ENCODE peak calls at places on chromosome 7, in six cellular contexts. One of them, this sample, is unnamed.

GRCh38 chr7:119452401-119452800 is 820.6 kb upstream of the KCND2 start:
- DNase-seq in AG09309: no peak
- DNase-seq in CD8-positive, alpha-beta T cell: no peak
- DNase-seq in upper lobe of right lung: no peak
- DNase-seq in GM23248: no peak
- DNase-seq in LNCaP clone FGC: no peak
- DNase-seq in this sample: no peak

GRCh38 chr7:126803060-126803665 is 449.6 kb downstream of the GRM8 start:
- DNase-seq in upper lobe of right lung: no peak
- DNase-seq in LNCaP clone FGC: peak; percentile 45
- DNase-seq in AG09309: peak; percentile 31
- DNase-seq in CD8-positive, alpha-beta T cell: no peak
- DNase-seq in GM23248: peak; percentile 74
- DNase-seq in this sample: peak; percentile 13

GRCh38 chr7:107890493-107890961 is 456 bp upstream of the DLD start:
- DNase-seq in AG09309: no peak
- DNase-seq in GM23248: no peak
- DNase-seq in LNCaP clone FGC: no peak
- DNase-seq in CD8-positive, alpha-beta T cell: no peak
- DNase-seq in upper lobe of right lung: no peak
- DNase-seq in this sample: no peak

GRCh38 chr7:139430443-139430842 is 53.0 kb downstream of the KLRG2 start:
- DNase-seq in AG09309: no peak
- DNase-seq in LNCaP clone FGC: no peak
- DNase-seq in GM23248: no peak
- DNase-seq in upper lobe of right lung: no peak
- DNase-seq in CD8-positive, alpha-beta T cell: no peak
- DNase-seq in this sample: no peak

GRCh38 chr7:48246073-48246472 is 74.8 kb downstream of the ABCA13 start:
- DNase-seq in CD8-positive, alpha-beta T cell: no peak
- DNase-seq in upper lobe of right lung: no peak
- DNase-seq in LNCaP clone FGC: no peak
- DNase-seq in GM23248: no peak
- DNase-seq in AG09309: no peak
- DNase-seq in this sample: no peak

GRCh38 chr7:100568936-100569844 is 4.5 kb downstream of the SAP25 start:
- DNase-seq in GM23248: peak; percentile 61
- DNase-seq in upper lobe of right lung: peak; percentile 85
- DNase-seq in CD8-positive, alpha-beta T cell: peak; percentile 73
- DNase-seq in AG09309: no peak
- DNase-seq in LNCaP clone FGC: no peak
- DNase-seq in this sample: no peak

GRCh38 chr7:153103219-153103618 is 343.7 kb downstream of the ACTR3B start:
- DNase-seq in upper lobe of right lung: no peak
- DNase-seq in GM23248: no peak
- DNase-seq in CD8-positive, alpha-beta T cell: no peak
- DNase-seq in LNCaP clone FGC: no peak
- DNase-seq in AG09309: no peak
- DNase-seq in this sample: no peak

GRCh38 chr7:99363286-99363685 is 11.2 kb upstream of the ARPC1B start:
- DNase-seq in LNCaP clone FGC: no peak
- DNase-seq in upper lobe of right lung: no peak
- DNase-seq in AG09309: no peak
- DNase-seq in CD8-positive, alpha-beta T cell: no peak
- DNase-seq in GM23248: no peak
- DNase-seq in this sample: no peak

GRCh38 chr7:13139436-13139835 is 452.0 kb downstream of the ARL4A start:
- DNase-seq in LNCaP clone FGC: no peak
- DNase-seq in upper lobe of right lung: no peak
- DNase-seq in CD8-positive, alpha-beta T cell: no peak
- DNase-seq in GM23248: no peak
- DNase-seq in AG09309: no peak
- DNase-seq in this sample: no peak

GRCh38 chr7:67866054-67866453 is 869.4 kb downstream of the TYW1 start:
- DNase-seq in LNCaP clone FGC: no peak
- DNase-seq in GM23248: no peak
- DNase-seq in AG09309: no peak
- DNase-seq in upper lobe of right lung: no peak
- DNase-seq in CD8-positive, alpha-beta T cell: no peak
- DNase-seq in this sample: no peak

GRCh38 chr7:66859794-66860645 is 61.0 kb upstream of the TMEM248 start:
- DNase-seq in CD8-positive, alpha-beta T cell: no peak
- DNase-seq in AG09309: no peak
- DNase-seq in GM23248: peak; percentile 22
- DNase-seq in LNCaP clone FGC: peak; percentile 63
- DNase-seq in upper lobe of right lung: no peak
- DNase-seq in this sample: no peak

GRCh38 chr7:46679671-46680070 is 758.6 kb upstream of the IGFBP3 start:
- DNase-seq in AG09309: no peak
- DNase-seq in upper lobe of right lung: no peak
- DNase-seq in GM23248: no peak
- DNase-seq in CD8-positive, alpha-beta T cell: no peak
- DNase-seq in LNCaP clone FGC: no peak
- DNase-seq in this sample: no peak

GRCh38 chr7:43584200-43584586 is 1.3 kb downstream of the STK17A start:
- DNase-seq in LNCaP clone FGC: no peak
- DNase-seq in upper lobe of right lung: no peak
- DNase-seq in GM23248: peak; percentile 88
- DNase-seq in AG09309: peak; percentile 61
- DNase-seq in CD8-positive, alpha-beta T cell: peak; percentile 55
- DNase-seq in this sample: no peak

GRCh38 chr7:34672430-34672829 is 14.4 kb downstream of the NPSR1 start:
- DNase-seq in GM23248: peak; percentile 70
- DNase-seq in CD8-positive, alpha-beta T cell: no peak
- DNase-seq in AG09309: no peak
- DNase-seq in LNCaP clone FGC: no peak
- DNase-seq in upper lobe of right lung: no peak
- DNase-seq in this sample: peak; percentile 3

GRCh38 chr7:69599879-69600764 is 1.8 kb downstream of the AUTS2 start:
- DNase-seq in AG09309: no peak
- DNase-seq in upper lobe of right lung: peak; percentile 59
- DNase-seq in CD8-positive, alpha-beta T cell: no peak
- DNase-seq in LNCaP clone FGC: no peak
- DNase-seq in GM23248: peak; percentile 15
- DNase-seq in this sample: no peak

GRCh38 chr7:93228302-93228701 is 2.0 kb upstream of the HEPACAM2 start:
- DNase-seq in upper lobe of right lung: no peak
- DNase-seq in GM23248: peak; percentile 74
- DNase-seq in LNCaP clone FGC: peak; percentile 50
- DNase-seq in CD8-positive, alpha-beta T cell: no peak
- DNase-seq in AG09309: peak; percentile 39
- DNase-seq in this sample: peak; percentile 16

GRCh38 chr7:98283887-98284222 is 2.4 kb downstream of the BRI3 start:
- DNase-seq in LNCaP clone FGC: no peak
- DNase-seq in upper lobe of right lung: peak; percentile 69
- DNase-seq in CD8-positive, alpha-beta T cell: no peak
- DNase-seq in GM23248: peak; percentile 59
- DNase-seq in AG09309: no peak
- DNase-seq in this sample: no peak

GRCh38 chr7:107152011-107152410 is 16.8 kb upstream of the HBP1 start:
- DNase-seq in CD8-positive, alpha-beta T cell: no peak
- DNase-seq in AG09309: no peak
- DNase-seq in LNCaP clone FGC: no peak
- DNase-seq in GM23248: peak; percentile 81
- DNase-seq in upper lobe of right lung: no peak
- DNase-seq in this sample: peak; percentile 42

GRCh38 chr7:123602648-123603047 is 1.0 kb downstream of the ASB15 start:
- DNase-seq in LNCaP clone FGC: no peak
- DNase-seq in GM23248: no peak
- DNase-seq in CD8-positive, alpha-beta T cell: no peak
- DNase-seq in upper lobe of right lung: no peak
- DNase-seq in AG09309: no peak
- DNase-seq in this sample: no peak
- H3K4me3 ChIP-seq in LNCaP clone FGC: no peak overlapping the region
- H3K4me3 ChIP-seq in GM23248: no peak overlapping the region
- H3K4me3 ChIP-seq in CD8-positive, alpha-beta T cell: no peak overlapping the region
- H3K4me3 ChIP-seq in upper lobe of right lung: no peak overlapping the region
- H3K4me3 ChIP-seq in AG09309: no peak overlapping the region
- H3K4me3 ChIP-seq in this sample: no peak overlapping the region

DNA sequence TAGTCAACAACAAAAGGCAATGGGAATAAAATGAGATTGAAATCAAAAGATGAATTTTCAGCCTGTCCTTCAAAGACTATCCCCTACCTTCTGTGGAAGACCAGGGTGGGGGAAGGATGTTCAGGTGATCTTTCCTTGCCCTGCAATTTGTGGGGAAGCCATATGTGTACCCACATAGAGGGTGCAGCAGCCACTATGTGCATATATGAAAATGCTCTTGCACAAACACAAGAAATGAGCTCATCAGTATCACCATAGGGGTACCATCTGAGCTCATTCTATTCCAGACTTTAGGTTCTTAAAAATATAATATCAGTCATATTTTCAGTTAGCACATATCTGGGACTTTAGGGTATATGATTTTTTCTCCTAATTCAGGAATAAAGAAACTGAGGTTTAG is 17.7 kb downstream of the GIMAP5 start:
- DNase-seq in CD8-positive, alpha-beta T cell: no peak
- DNase-seq in GM23248: no peak
- DNase-seq in upper lobe of right lung: no peak
- DNase-seq in LNCaP clone FGC: no peak
- DNase-seq in AG09309: no peak
- DNase-seq in this sample: no peak
- H3K4me3 ChIP-seq in CD8-positive, alpha-beta T cell: peak overlapping the region; percentile 1
- H3K4me3 ChIP-seq in GM23248: no peak overlapping the region
- H3K4me3 ChIP-seq in upper lobe of right lung: no peak overlapping the region
- H3K4me3 ChIP-seq in LNCaP clone FGC: no peak overlapping the region
- H3K4me3 ChIP-seq in AG09309: no peak overlapping the region
- H3K4me3 ChIP-seq in this sample: no peak overlapping the region

GRCh38 chr7:114924066-114924712 is 2.3 kb downstream of the MDFIC start:
- DNase-seq in LNCaP clone FGC: no peak
- DNase-seq in CD8-positive, alpha-beta T cell: no peak
- DNase-seq in upper lobe of right lung: no peak
- DNase-seq in GM23248: peak; percentile 38
- DNase-seq in AG09309: no peak
- DNase-seq in this sample: no peak
- H3K4me3 ChIP-seq in LNCaP clone FGC: no peak overlapping the region
- H3K4me3 ChIP-seq in CD8-positive, alpha-beta T cell: peak overlapping the region; percentile 65
- H3K4me3 ChIP-seq in upper lobe of right lung: peak overlapping the region; percentile 90
- H3K4me3 ChIP-seq in GM23248: peak overlapping the region; percentile 74
- H3K4me3 ChIP-seq in AG09309: peak overlapping the region; percentile 91
- H3K4me3 ChIP-seq in this sample: peak overlapping the region; percentile 77

DNA sequence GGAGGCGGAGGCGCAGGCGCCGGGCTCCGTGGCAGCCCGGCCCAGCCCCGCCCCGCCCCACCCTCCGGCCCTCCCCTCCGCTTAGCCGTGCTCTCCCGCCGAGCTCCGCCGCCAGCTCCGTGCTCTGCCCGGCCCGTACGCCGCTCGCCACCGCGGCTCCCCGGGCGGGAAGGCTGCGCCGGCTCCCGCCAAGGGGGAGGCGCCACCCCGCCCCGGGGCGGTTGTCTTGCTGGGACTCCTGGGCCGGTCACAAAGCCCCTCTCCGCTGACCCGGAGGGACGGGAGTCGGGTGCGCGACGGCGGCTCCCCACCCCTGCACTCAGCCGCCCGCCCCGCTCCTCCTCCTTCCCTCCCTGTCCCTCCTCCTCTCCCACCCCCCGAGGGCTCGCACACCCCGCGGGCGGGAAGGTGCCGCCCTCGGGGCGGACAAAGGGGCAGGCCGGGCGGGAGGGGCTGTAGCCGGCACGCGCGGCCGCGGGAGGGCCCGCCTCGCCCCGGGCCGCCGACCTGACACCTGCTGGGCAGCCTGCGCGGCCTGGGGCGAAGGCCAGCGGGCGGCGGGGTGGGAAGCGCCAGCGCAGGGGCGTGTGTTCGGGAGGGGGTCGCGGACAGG is 11.5 kb upstream of the SP8 start:
- DNase-seq in CD8-positive, alpha-beta T cell: no peak
- DNase-seq in upper lobe of right lung: peak; percentile 86
- DNase-seq in GM23248: peak; percentile 58
- DNase-seq in AG09309: no peak
- DNase-seq in LNCaP clone FGC: peak; percentile 33
- DNase-seq in this sample: no peak
- H3K4me3 ChIP-seq in CD8-positive, alpha-beta T cell: no peak overlapping the region
- H3K4me3 ChIP-seq in upper lobe of right lung: peak overlapping the region; percentile 52
- H3K4me3 ChIP-seq in GM23248: peak overlapping the region; percentile 63
- H3K4me3 ChIP-seq in AG09309: peak overlapping the region; percentile 44
- H3K4me3 ChIP-seq in LNCaP clone FGC: peak overlapping the region; percentile 58
- H3K4me3 ChIP-seq in this sample: peak overlapping the region; percentile 50

GRCh38 chr7:55570218-55570873 is 2.0 kb downstream of the VOPP1 start:
- DNase-seq in upper lobe of right lung: no peak
- DNase-seq in AG09309: no peak
- DNase-seq in CD8-positive, alpha-beta T cell: peak; percentile 47
- DNase-seq in LNCaP clone FGC: no peak
- DNase-seq in GM23248: peak; percentile 68
- DNase-seq in this sample: no peak
- H3K4me3 ChIP-seq in upper lobe of right lung: peak overlapping the region; percentile 96
- H3K4me3 ChIP-seq in AG09309: no peak overlapping the region
- H3K4me3 ChIP-seq in CD8-positive, alpha-beta T cell: peak overlapping the region; percentile 9
- H3K4me3 ChIP-seq in LNCaP clone FGC: no peak overlapping the region
- H3K4me3 ChIP-seq in GM23248: peak overlapping the region; percentile 85
- H3K4me3 ChIP-seq in this sample: peak overlapping the region; percentile 82

GRCh38 chr7:104906032-104906431 is 108.0 kb upstream of the KMT2E start:
- DNase-seq in AG09309: no peak
- DNase-seq in upper lobe of right lung: no peak
- DNase-seq in CD8-positive, alpha-beta T cell: no peak
- DNase-seq in LNCaP clone FGC: no peak
- DNase-seq in GM23248: no peak
- DNase-seq in this sample: no peak
- H3K4me3 ChIP-seq in AG09309: no peak overlapping the region
- H3K4me3 ChIP-seq in upper lobe of right lung: no peak overlapping the region
- H3K4me3 ChIP-seq in CD8-positive, alpha-beta T cell: no peak overlapping the region
- H3K4me3 ChIP-seq in LNCaP clone FGC: no peak overlapping the region
- H3K4me3 ChIP-seq in GM23248: no peak overlapping the region
- H3K4me3 ChIP-seq in this sample: no peak overlapping the region

GRCh38 chr7:94251-94801 is 98.0 kb upstream of the FAM20C start:
- DNase-seq in GM23248: no peak
- DNase-seq in CD8-positive, alpha-beta T cell: no peak
- DNase-seq in upper lobe of right lung: no peak
- DNase-seq in LNCaP clone FGC: no peak
- DNase-seq in AG09309: no peak
- DNase-seq in this sample: no peak

GRCh38 chr7:95180-95862 is 97.0 kb upstream of the FAM20C start:
- DNase-seq in GM23248: peak; percentile 73
- DNase-seq in upper lobe of right lung: no peak
- DNase-seq in AG09309: no peak
- DNase-seq in LNCaP clone FGC: no peak
- DNase-seq in CD8-positive, alpha-beta T cell: no peak
- DNase-seq in this sample: peak; percentile 42

GRCh38 chr7:96861-97260 is 95.5 kb upstream of the FAM20C start:
- DNase-seq in CD8-positive, alpha-beta T cell: no peak
- DNase-seq in GM23248: no peak
- DNase-seq in LNCaP clone FGC: no peak
- DNase-seq in AG09309: no peak
- DNase-seq in upper lobe of right lung: no peak
- DNase-seq in this sample: no peak

GRCh38 chr7:97442-97841 is 94.9 kb upstream of the FAM20C start:
- DNase-seq in GM23248: no peak
- DNase-seq in AG09309: no peak
- DNase-seq in CD8-positive, alpha-beta T cell: no peak
- DNase-seq in LNCaP clone FGC: no peak
- DNase-seq in upper lobe of right lung: no peak
- DNase-seq in this sample: no peak

GRCh38 chr7:95863-96260 is 96.5 kb upstream of the FAM20C start:
- DNase-seq in CD8-positive, alpha-beta T cell: no peak
- DNase-seq in GM23248: no peak
- DNase-seq in LNCaP clone FGC: no peak
- DNase-seq in upper lobe of right lung: no peak
- DNase-seq in AG09309: no peak
- DNase-seq in this sample: no peak
- H3K4me3 ChIP-seq in CD8-positive, alpha-beta T cell: no peak overlapping the region
- H3K4me3 ChIP-seq in GM23248: no peak overlapping the region
- H3K4me3 ChIP-seq in LNCaP clone FGC: no peak overlapping the region
- H3K4me3 ChIP-seq in upper lobe of right lung: no peak overlapping the region
- H3K4me3 ChIP-seq in AG09309: no peak overlapping the region
- H3K4me3 ChIP-seq in this sample: no peak overlapping the region